ENCODE peak calls at places on chromosomes 5 and 9, in four cellular contexts. W is A549; Z is transverse colon; H is CD4-positive, CD25-positive, alpha-beta regulatory T cell. F is an unnamed sample.

GRCh38 chr5:160271396-160271795 is 41.0 kb downstream of the CCNJL start:
- DNase-seq in Z (peak; percentile 65), H (peak; percentile 22), W (no peak), F (no peak)

GRCh38 chr9:99399476-99399875 is 177.4 kb downstream of the SEC61B start:
- DNase-seq in Z (no peak), W (no peak), H (no peak), F (no peak)

GRCh38 chr5:152688561-152689274 is 283.6 kb upstream of the NMUR2 start:
- DNase-seq in H (no peak), W (peak; percentile 1), Z (no peak), F (peak; percentile 14)

GRCh38 chr5:174943785-174944184 is 219.4 kb downstream of the MSX2 start:
- DNase-seq in Z (no peak), H (no peak), W (no peak), F (no peak)

GRCh38 chr9:134492281-134492691 is 149.3 kb upstream of the COL5A1 start:
- DNase-seq in W (no peak), H (no peak), Z (no peak), F (no peak)

GRCh38 chr5:88831856-88832255 is 51.1 kb downstream of the MEF2C start:
- DNase-seq in H (no peak), W (no peak), Z (no peak), F (no peak)

GRCh38 chr9:97572196-97572891 is 60.8 kb downstream of the TSTD2 start:
- DNase-seq in H (no peak), W (no peak), Z (no peak), F (peak; percentile 4)

GRCh38 chr9:119020284-119020683 is 349.0 kb downstream of the BRINP1 start:
- DNase-seq in W (no peak), Z (no peak), H (no peak), F (no peak)

GRCh38 chr9:124145903-124146575 is 111.7 kb upstream of the NEK6 start:
- DNase-seq in H (no peak), Z (no peak), W (no peak), F (no peak)

DNA sequence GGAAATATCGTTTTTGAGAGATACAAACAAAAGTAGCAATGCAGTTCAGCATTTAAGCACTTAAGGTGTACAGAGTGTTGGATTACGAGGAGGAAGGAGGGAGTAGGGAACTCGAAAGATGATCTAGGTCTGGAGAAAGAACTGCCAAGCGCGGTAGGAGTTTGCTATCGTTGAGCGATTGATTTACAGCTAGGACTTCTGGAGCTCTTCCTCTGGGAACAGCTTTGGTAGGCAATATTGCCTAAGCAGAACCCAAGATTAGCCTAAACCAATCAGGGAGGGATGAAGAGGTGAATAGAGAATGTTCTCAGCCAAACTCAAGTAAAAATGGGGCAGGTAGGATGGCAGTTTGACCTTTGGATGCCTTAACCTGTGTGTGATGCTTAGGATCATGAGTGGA is 975 bp downstream of the CLTA start:
- DNase-seq in H (no peak), W (no peak), Z (no peak), F (no peak)
- H3K27ac ChIP-seq in H (peak overlapping the region; percentile 91), W (peak overlapping the region; percentile 96), Z (peak overlapping the region; percentile 96), F (peak overlapping the region; percentile 92)

DNA sequence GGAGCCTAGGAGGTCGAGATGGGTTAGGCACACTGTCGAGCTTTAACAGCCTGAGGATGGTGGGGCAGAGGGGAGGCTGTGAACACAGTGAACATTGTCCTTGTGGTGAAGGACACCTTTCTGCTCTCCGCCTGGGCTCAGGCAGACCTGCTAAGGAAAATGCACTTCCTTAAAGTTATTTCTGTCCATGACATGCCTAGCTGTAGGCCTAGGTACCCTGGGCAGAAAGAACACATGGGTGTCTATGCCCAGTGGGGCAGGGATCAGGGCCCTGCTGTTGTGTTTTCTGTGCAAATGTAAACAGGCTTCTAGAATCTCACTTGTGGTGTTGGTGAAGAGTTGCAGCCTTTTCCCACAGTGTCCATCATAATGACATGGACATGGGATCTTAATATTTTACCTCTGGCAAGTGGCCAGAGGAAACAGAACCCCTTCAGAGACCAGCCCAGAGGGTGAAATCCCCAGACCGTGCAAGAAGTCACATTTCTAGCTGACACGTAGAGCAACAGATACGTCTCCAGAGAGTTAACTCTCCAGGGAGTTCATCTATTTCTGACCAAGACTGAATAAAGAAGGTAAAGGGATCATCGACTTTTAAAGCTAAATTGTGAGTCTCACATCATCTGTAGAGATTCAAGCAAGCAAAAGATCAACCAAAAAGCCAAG is 79.2 kb downstream of the C9orf152 start:
- DNase-seq in Z (no peak), W (no peak), H (no peak), F (no peak)
- H3K4me1 ChIP-seq in Z (peaks cover 49% of the 10 kb centered on the region), W (peaks cover 64% of the 10 kb centered on the region), H (no peaks in the 10 kb centered on the region), F (peaks cover 5% of the 10 kb centered on the region)

DNA sequence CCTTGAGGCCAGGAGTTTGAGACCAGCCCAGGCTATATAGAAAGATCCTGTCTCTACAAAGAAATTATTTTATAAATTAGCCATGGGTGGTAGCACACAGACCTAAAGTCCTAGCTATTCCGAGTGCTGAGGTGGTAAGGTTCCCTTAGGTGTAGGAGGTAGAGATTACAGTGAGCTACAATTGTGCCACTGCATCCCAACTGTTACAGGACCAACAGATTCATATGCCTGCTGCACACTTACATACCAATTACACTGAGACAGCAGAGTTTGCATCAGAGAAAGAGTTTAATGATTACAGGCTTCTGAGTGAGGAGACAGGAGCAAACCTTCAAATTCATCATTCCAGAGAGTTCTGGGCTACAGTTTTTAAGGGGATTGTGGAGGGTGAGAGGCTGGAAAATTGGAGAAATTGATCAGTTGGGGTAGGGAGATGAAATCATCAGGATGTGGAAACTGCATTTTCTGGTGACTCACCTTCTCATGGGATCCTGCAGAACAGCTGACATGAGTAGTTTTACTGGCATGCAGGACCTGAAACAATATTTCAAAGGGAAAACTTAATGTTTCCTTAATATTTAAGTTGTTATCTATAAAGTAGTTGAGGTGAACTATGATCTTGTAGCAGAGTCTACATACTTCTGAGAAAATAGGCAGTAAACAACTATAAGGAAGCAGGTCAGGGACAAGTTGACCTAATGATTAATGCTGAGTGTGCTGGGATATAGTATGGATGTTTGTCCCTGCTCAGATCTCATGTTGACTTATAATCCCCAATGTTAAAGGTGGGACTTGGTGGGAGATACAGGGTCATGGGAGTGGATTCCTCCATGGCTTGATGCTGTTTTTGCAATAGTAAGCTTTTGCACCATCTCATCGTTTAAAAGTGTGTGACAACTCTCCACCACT is 54.7 kb downstream of the ANXA2R start:
- DNase-seq in Z (no peak), W (no peak), H (no peak), F (no peak)
- H3K27ac ChIP-seq in Z (no peak overlapping the region), W (peak overlapping the region; percentile 88), H (no peak overlapping the region), F (no peak overlapping the region)

DNA sequence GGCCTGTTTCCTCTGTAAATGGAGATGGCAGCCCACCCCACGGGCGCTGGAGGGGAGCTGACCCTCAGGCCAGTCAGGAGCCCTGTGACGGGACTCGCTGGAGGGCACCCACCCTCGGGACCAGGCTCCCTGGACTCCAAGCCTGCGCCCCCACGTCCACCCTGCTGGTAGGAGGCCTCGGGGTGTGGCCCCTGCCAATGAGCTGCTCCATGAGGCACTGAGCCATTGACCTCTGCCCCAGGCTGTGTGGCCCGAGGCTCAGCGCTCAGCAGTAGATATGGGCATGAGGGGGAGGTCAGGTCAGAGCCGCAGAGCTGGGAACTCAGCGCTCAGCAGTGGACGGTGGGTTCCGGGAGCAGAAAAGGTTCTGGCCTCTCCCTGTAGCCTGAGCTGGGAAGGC is 52.3 kb upstream of the EGFL7 start:
- DNase-seq in Z (no peak), W (no peak), H (no peak), F (no peak)
- H3K4me1 ChIP-seq in Z (peaks cover 38% of the 10 kb centered on the region), W (peaks cover 8% of the 10 kb centered on the region), H (no peaks in the 10 kb centered on the region), F (no peaks in the 10 kb centered on the region)

GRCh38 chr5:135308752-135309151 is 90.3 kb downstream of the MACROH2A1 start:
- DNase-seq in W (no peak), H (no peak), Z (no peak), F (no peak)
- H3K27ac ChIP-seq in W (peak overlapping the region; percentile 83), H (no peak overlapping the region), Z (no peak overlapping the region), F (no peak overlapping the region)

GRCh38 chr9:114374936-114375335 is 12.8 kb downstream of the AKNA start:
- DNase-seq in Z (no peak), W (no peak), H (no peak), F (peak; percentile 16)
- H3K4me1 ChIP-seq in Z (peaks cover 5% of the 10 kb centered on the region), W (no peaks in the 10 kb centered on the region), H (peaks cover 97% of the 10 kb centered on the region), F (no peaks in the 10 kb centered on the region)

DNA sequence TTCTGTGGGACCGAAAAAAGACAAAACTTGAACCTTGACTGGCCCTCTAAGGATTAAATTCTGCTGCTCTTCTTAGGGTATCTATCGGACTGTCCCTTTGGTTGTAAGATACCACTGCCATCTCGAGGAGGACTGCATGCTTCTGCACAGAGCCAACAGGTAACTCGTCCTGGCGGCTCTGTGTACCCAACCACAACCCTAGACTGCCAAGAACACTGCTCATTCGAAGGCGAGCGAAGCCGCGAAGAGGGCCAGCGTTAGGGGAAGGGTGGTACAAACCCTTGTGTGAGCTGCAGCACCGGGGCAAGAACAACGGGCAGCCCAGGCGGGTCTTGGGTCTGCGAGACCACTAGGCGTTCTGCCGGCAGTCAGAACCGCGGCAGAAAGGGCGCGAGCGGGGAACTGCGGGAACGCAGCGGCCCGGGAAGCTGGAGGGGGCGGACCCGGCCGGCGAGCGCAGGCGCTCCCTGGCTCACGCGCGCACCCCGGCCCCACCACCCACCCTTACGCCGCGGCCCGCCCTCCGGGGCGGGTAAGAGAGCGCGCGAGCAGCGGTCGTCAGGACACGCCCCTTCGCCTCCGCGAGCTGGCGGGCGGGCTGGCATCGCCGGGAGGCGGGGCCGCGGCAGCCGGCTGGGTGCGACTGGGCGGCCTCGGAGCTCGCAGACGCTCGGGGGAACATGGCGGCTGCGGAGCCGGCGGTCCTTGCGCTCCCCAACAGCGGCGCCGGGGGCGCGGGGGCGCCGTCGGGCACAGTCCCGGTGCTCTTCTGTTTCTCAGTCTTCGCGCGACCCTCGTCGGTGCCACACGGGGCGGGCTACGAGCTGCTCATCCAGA is at the start of gene ISOC1:
- DNase-seq in Z (peak; percentile 95), W (peak; percentile 73), H (peak; percentile 93), F (peak; percentile 93)
- H3K27ac ChIP-seq in Z (peak within 1 kb of the TSS; percentile 93), W (peak within 1 kb of the TSS; percentile 92), H (peak within 1 kb of the TSS; percentile 75), F (peak within 1 kb of the TSS; percentile 77)

GRCh38 chr9:95510610-95511231 is 6.0 kb downstream of the PTCH1 start:
- DNase-seq in Z (peak; percentile 92), W (peak; percentile 69), H (peak; percentile 83), F (peak; percentile 94)

GRCh38 chr9:95511232-95511951 is 5.4 kb downstream of the PTCH1 start:
- DNase-seq in W (peak; percentile 28), Z (peak; percentile 67), H (peak; percentile 47), F (no peak)

GRCh38 chr9:95508968-95509850 is 7.6 kb downstream of the PTCH1 start:
- DNase-seq in Z (peak; percentile 85), W (peak; percentile 59), H (peak; percentile 63), F (peak; percentile 86)

GRCh38 chr9:95508242-95508967 is 8.4 kb downstream of the PTCH1 start:
- DNase-seq in W (no peak), Z (no peak), H (no peak), F (peak; percentile 78)

GRCh38 chr9:95509851-95510529 is 6.8 kb downstream of the PTCH1 start:
- DNase-seq in Z (peak; percentile 36), H (no peak), W (no peak), F (peak; percentile 44)
- H3K4me1 ChIP-seq in Z (peaks cover 16% of the 10 kb centered on the region), H (peaks cover 63% of the 10 kb centered on the region), W (peaks cover 10% of the 10 kb centered on the region), F (peaks cover 3% of the 10 kb centered on the region)

DNA sequence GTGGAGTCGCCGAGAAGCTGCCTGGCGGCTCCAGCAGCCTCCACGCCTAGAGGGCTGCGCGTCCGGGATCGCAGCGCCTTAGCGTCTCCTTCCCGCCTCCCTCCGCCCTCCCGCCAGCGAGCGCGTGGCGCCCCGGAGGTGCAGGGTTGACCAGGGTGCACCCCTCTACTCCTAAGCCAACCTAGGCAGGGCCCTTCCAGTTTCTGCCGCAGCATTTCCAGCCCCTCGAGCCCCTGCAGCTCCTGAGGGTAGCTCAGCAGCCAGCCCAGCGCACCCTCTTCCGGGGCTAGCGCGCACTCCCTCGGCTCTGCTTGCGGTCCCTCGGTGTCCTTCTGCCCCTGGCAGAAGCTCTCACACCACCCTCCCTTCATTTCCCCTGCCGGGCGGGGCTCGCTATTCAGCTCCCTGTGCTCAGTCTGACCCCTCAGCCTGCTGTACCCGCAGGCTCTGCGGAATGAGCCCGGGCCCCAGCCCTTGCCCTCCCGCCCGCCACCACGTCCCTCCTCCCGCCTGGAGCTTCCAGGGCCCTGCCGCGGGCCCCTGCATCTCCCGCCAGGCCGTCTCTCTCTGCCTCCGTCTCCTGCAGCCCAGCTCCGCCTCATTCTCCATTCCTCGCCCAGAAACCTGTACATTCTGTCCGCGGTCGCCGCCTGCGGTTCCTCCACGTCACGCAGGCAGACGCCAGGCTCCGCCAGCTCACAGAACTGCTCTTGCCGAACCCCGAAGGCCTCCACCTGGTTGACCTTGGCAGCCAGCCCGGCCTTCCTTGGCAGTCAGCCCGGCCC is 61.8 kb downstream of the SPATA31C2 start:
- DNase-seq in W (peak; percentile 87), H (peak; percentile 23), Z (peak; percentile 91), F (peak; percentile 90)
- H3K27ac ChIP-seq in W (peak overlapping the region; percentile 92), H (no peak overlapping the region), Z (peak overlapping the region; percentile 91), F (peak overlapping the region; percentile 96)